ENCODE peak calls at places on chromosome 17, in seven cellular contexts. K is stimulated activated CD4-positive, alpha-beta T cell treated with anti-CD3 and anti-CD28 coated beads, Interleukin-15, amount 100 ng/mL, for 1 hour; R is B cell; Y is ovary; S is HT-29; T is mesothelial cell of epicardium; H is GF-D8. C is an unnamed sample.

GRCh38 chr17:45425125-45425983 is 7.3 kb downstream of the ARHGAP27 start:
- DNase-seq in K (no peak), R (peak; percentile 14), S (peak; percentile 99), T (peak; percentile 47), Y (no peak), H (no peak), C (no peak)

GRCh38 chr17:46968224-46968834 is 10.7 kb downstream of the RPRML start:
- DNase-seq in Y (no peak), H (no peak), R (no peak), T (no peak), K (no peak), S (no peak), C (no peak)

GRCh38 chr17:48593840-48594411 is 347 bp upstream of the HOXB5 start:
- DNase-seq in H (no peak), T (peak; percentile 81), R (peak; percentile 92), Y (no peak), S (no peak), K (peak; percentile 82), C (no peak)

GRCh38 chr17:36851230-36851629 is 86.0 kb upstream of the LHX1 start:
- DNase-seq in H (no peak), R (no peak), T (no peak), Y (no peak), S (no peak), K (no peak), C (no peak)

GRCh38 chr17:31918701-31919128 is 17.2 kb upstream of the UTP6 start:
- DNase-seq in T (no peak), Y (no peak), S (no peak), K (no peak), H (no peak), R (no peak), C (no peak)

GRCh38 chr17:17504341-17505140 is 8.3 kb upstream of the RASD1 start:
- DNase-seq in Y (no peak), T (no peak), R (no peak), S (no peak), K (no peak), H (no peak), C (no peak)

GRCh38 chr17:7885357-7886226 is 3.0 kb upstream of the CHD3 start:
- DNase-seq in Y (peak; percentile 64), R (peak; percentile 83), T (no peak), S (peak; percentile 26), K (peak; percentile 31), H (peak; percentile 23), C (peak; percentile 81)

GRCh38 chr17:9668532-9668931 is 23.2 kb downstream of the USP43 start:
- DNase-seq in K (no peak), R (no peak), Y (no peak), T (no peak), H (peak; percentile 2), S (no peak), C (peak; percentile 66)

GRCh38 chr17:63189082-63189481 is 223.0 kb downstream of the TANC2 start:
- DNase-seq in Y (no peak), R (no peak), T (no peak), S (no peak), H (no peak), K (no peak), C (no peak)

GRCh38 chr17:4690745-4691144 is 13.2 kb downstream of the PELP1 start:
- DNase-seq in K (no peak), T (no peak), H (no peak), Y (no peak), S (no peak), R (no peak), C (no peak)

GRCh38 chr17:70313031-70313430 is 143.7 kb downstream of the KCNJ2 start:
- DNase-seq in Y (no peak), K (no peak), T (no peak), R (no peak), S (no peak), H (no peak), C (no peak)

GRCh38 chr17:76700290-76700626 is 10.5 kb downstream of the MXRA7 start:
- DNase-seq in T (no peak), S (no peak), H (no peak), K (no peak), Y (no peak), R (no peak), C (no peak)

GRCh38 chr17:1108560-1108809 is 71.3 kb downstream of the ABR start:
- DNase-seq in H (no peak), Y (no peak), R (peak; percentile 49), T (no peak), K (no peak), S (peak; percentile 19), C (no peak)

GRCh38 chr17:3593384-3593783 is 15.8 kb downstream of the TRPV1 start:
- DNase-seq in H (no peak), T (no peak), Y (no peak), S (no peak), K (no peak), R (no peak), C (no peak)

GRCh38 chr17:72699566-72699965 is 392.9 kb downstream of the SLC39A11 start:
- DNase-seq in T (no peak), H (no peak), K (no peak), Y (no peak), S (no peak), R (no peak), C (no peak)

GRCh38 chr17:27816946-27817345 is 16.6 kb upstream of the NOS2 start:
- DNase-seq in H (no peak), T (no peak), R (no peak), S (no peak), Y (no peak), K (no peak), C (no peak)

GRCh38 chr17:70271200-70271599 is 101.9 kb downstream of the KCNJ2 start:
- DNase-seq in H (no peak), S (no peak), K (no peak), T (no peak), Y (no peak), R (no peak), C (no peak)

GRCh38 chr17:7263071-7263800 is 958 bp upstream of the CLDN7 start:
- DNase-seq in H (no peak), R (peak; percentile 68), K (no peak), S (peak; percentile 85), T (no peak), Y (no peak), C (no peak)